ENCODE peak calls at places on chromosomes 11 and 22, in seven cellular contexts. One of them, this sample, is unnamed.
A peak's percentile ranks its signal among the peaks of the same experiment; 100 is the strongest.

GRCh38 chr11:86952933-86953637 is 2.1 kb downstream of the FZD4 start:
- DNase-seq in CD4-positive, alpha-beta memory T cell: no peak
- DNase-seq in Peyer's patch: no peak
- DNase-seq in heart left ventricle: no peak
- DNase-seq in bronchial epithelial cell: no peak
- DNase-seq in PC-3: no peak
- DNase-seq in kidney epithelial cell: no peak
- DNase-seq in this sample: no peak

GRCh38 chr11:5624489-5625278 is at the start of gene TRIM34:
- DNase-seq in CD4-positive, alpha-beta memory T cell: peak; percentile 71
- DNase-seq in Peyer's patch: peak; percentile 82
- DNase-seq in heart left ventricle: peak; percentile 36
- DNase-seq in bronchial epithelial cell: peak; percentile 73
- DNase-seq in PC-3: peak; percentile 70
- DNase-seq in kidney epithelial cell: peak; percentile 34
- DNase-seq in this sample: peak; percentile 20

GRCh38 chr11:65204646-65205601 is 23.2 kb downstream of the CAPN1 start:
- DNase-seq in CD4-positive, alpha-beta memory T cell: peak; percentile 54
- DNase-seq in Peyer's patch: peak; percentile 52
- DNase-seq in heart left ventricle: no peak
- DNase-seq in bronchial epithelial cell: no peak
- DNase-seq in PC-3: peak; percentile 59
- DNase-seq in kidney epithelial cell: no peak
- DNase-seq in this sample: no peak

GRCh38 chr11:126764221-126764620 is 236.3 kb downstream of the KIRREL3 start:
- DNase-seq in CD4-positive, alpha-beta memory T cell: no peak
- DNase-seq in Peyer's patch: no peak
- DNase-seq in heart left ventricle: no peak
- DNase-seq in bronchial epithelial cell: no peak
- DNase-seq in PC-3: no peak
- DNase-seq in kidney epithelial cell: no peak
- DNase-seq in this sample: no peak

GRCh38 chr11:64498151-64498550 is 92.9 kb upstream of the SLC22A12 start:
- DNase-seq in CD4-positive, alpha-beta memory T cell: no peak
- DNase-seq in Peyer's patch: no peak
- DNase-seq in heart left ventricle: no peak
- DNase-seq in bronchial epithelial cell: no peak
- DNase-seq in PC-3: no peak
- DNase-seq in kidney epithelial cell: no peak
- DNase-seq in this sample: no peak

GRCh38 chr11:82738116-82738515 is 4.5 kb upstream of the FAM181B start:
- DNase-seq in CD4-positive, alpha-beta memory T cell: no peak
- DNase-seq in Peyer's patch: no peak
- DNase-seq in heart left ventricle: no peak
- DNase-seq in bronchial epithelial cell: no peak
- DNase-seq in PC-3: no peak
- DNase-seq in kidney epithelial cell: no peak
- DNase-seq in this sample: no peak

GRCh38 chr11:100353083-100353482 is 334.0 kb upstream of the ARHGAP42 start:
- DNase-seq in CD4-positive, alpha-beta memory T cell: no peak
- DNase-seq in Peyer's patch: no peak
- DNase-seq in heart left ventricle: no peak
- DNase-seq in bronchial epithelial cell: peak; percentile 76
- DNase-seq in PC-3: peak; percentile 22
- DNase-seq in kidney epithelial cell: no peak
- DNase-seq in this sample: no peak

GRCh38 chr22:19410941-19411689 is 20.4 kb downstream of the HIRA start:
- DNase-seq in CD4-positive, alpha-beta memory T cell: no peak
- DNase-seq in Peyer's patch: no peak
- DNase-seq in heart left ventricle: peak; percentile 62
- DNase-seq in bronchial epithelial cell: no peak
- DNase-seq in PC-3: no peak
- DNase-seq in kidney epithelial cell: no peak
- DNase-seq in this sample: no peak

GRCh38 chr11:95024958-95025357 is at the start of gene KDM4E:
- DNase-seq in CD4-positive, alpha-beta memory T cell: no peak
- DNase-seq in Peyer's patch: no peak
- DNase-seq in heart left ventricle: no peak
- DNase-seq in bronchial epithelial cell: no peak
- DNase-seq in PC-3: no peak
- DNase-seq in kidney epithelial cell: no peak
- DNase-seq in this sample: no peak

GRCh38 chr11:57477507-57478189 is 17.3 kb downstream of the RTN4RL2 start:
- DNase-seq in CD4-positive, alpha-beta memory T cell: no peak
- DNase-seq in Peyer's patch: no peak
- DNase-seq in heart left ventricle: no peak
- DNase-seq in bronchial epithelial cell: no peak
- DNase-seq in PC-3: peak; percentile 61
- DNase-seq in kidney epithelial cell: no peak
- DNase-seq in this sample: no peak

GRCh38 chr22:26634189-26634588 is 12.4 kb downstream of the CRYBA4 start:
- DNase-seq in CD4-positive, alpha-beta memory T cell: no peak
- DNase-seq in Peyer's patch: no peak
- DNase-seq in heart left ventricle: no peak
- DNase-seq in bronchial epithelial cell: no peak
- DNase-seq in PC-3: no peak
- DNase-seq in kidney epithelial cell: no peak
- DNase-seq in this sample: no peak

GRCh38 chr22:30015846-30016245 is 64.4 kb upstream of the HORMAD2 start:
- DNase-seq in CD4-positive, alpha-beta memory T cell: no peak
- DNase-seq in Peyer's patch: no peak
- DNase-seq in heart left ventricle: no peak
- DNase-seq in bronchial epithelial cell: no peak
- DNase-seq in PC-3: peak; percentile 35
- DNase-seq in kidney epithelial cell: no peak
- DNase-seq in this sample: no peak

GRCh38 chr11:70456921-70457532 is 58.7 kb downstream of the CTTN start:
- DNase-seq in CD4-positive, alpha-beta memory T cell: no peak
- DNase-seq in Peyer's patch: no peak
- DNase-seq in heart left ventricle: no peak
- DNase-seq in bronchial epithelial cell: no peak
- DNase-seq in PC-3: peak; percentile 26
- DNase-seq in kidney epithelial cell: peak; percentile 25
- DNase-seq in this sample: no peak

GRCh38 chr11:65291613-65292012 is 23.1 kb upstream of the CDC42EP2 start:
- DNase-seq in CD4-positive, alpha-beta memory T cell: no peak
- DNase-seq in Peyer's patch: no peak
- DNase-seq in heart left ventricle: no peak
- DNase-seq in bronchial epithelial cell: peak; percentile 68
- DNase-seq in PC-3: peak; percentile 66
- DNase-seq in kidney epithelial cell: no peak
- DNase-seq in this sample: no peak

GRCh38 chr11:24637520-24637919 is 140.7 kb downstream of the LUZP2 start:
- DNase-seq in CD4-positive, alpha-beta memory T cell: no peak
- DNase-seq in Peyer's patch: no peak
- DNase-seq in heart left ventricle: no peak
- DNase-seq in bronchial epithelial cell: peak; percentile 44
- DNase-seq in PC-3: peak; percentile 40
- DNase-seq in kidney epithelial cell: no peak
- DNase-seq in this sample: no peak

GRCh38 chr11:7573558-7574296 is 59.9 kb downstream of the PPFIBP2 start:
- DNase-seq in CD4-positive, alpha-beta memory T cell: no peak
- DNase-seq in Peyer's patch: peak; percentile 82
- DNase-seq in heart left ventricle: no peak
- DNase-seq in bronchial epithelial cell: no peak
- DNase-seq in PC-3: no peak
- DNase-seq in kidney epithelial cell: no peak
- DNase-seq in this sample: no peak

GRCh38 chr11:126817523-126818450 is 182.8 kb downstream of the KIRREL3 start:
- DNase-seq in CD4-positive, alpha-beta memory T cell: no peak
- DNase-seq in Peyer's patch: no peak
- DNase-seq in heart left ventricle: no peak
- DNase-seq in bronchial epithelial cell: no peak
- DNase-seq in PC-3: no peak
- DNase-seq in kidney epithelial cell: no peak
- DNase-seq in this sample: no peak

GRCh38 chr11:73838443-73839122 is 38.1 kb downstream of the COA4 start:
- DNase-seq in CD4-positive, alpha-beta memory T cell: no peak
- DNase-seq in Peyer's patch: no peak
- DNase-seq in heart left ventricle: no peak
- DNase-seq in bronchial epithelial cell: no peak
- DNase-seq in PC-3: no peak
- DNase-seq in kidney epithelial cell: peak; percentile 23
- DNase-seq in this sample: no peak

GRCh38 chr22:36432592-36433317 is 45.0 kb upstream of the MYH9 start:
- DNase-seq in CD4-positive, alpha-beta memory T cell: no peak
- DNase-seq in Peyer's patch: no peak
- DNase-seq in heart left ventricle: no peak
- DNase-seq in bronchial epithelial cell: no peak
- DNase-seq in PC-3: no peak
- DNase-seq in kidney epithelial cell: no peak
- DNase-seq in this sample: no peak

GRCh38 chr11:19281555-19281954 is 40.8 kb upstream of the E2F8 start:
- DNase-seq in CD4-positive, alpha-beta memory T cell: no peak
- DNase-seq in Peyer's patch: no peak
- DNase-seq in heart left ventricle: no peak
- DNase-seq in bronchial epithelial cell: no peak
- DNase-seq in PC-3: no peak
- DNase-seq in kidney epithelial cell: no peak
- DNase-seq in this sample: no peak
- H3K4me3 ChIP-seq in CD4-positive, alpha-beta memory T cell: no peak overlapping the region
- H3K4me3 ChIP-seq in Peyer's patch: no peak overlapping the region
- H3K4me3 ChIP-seq in heart left ventricle: no peak overlapping the region
- H3K4me3 ChIP-seq in bronchial epithelial cell: no peak overlapping the region
- H3K4me3 ChIP-seq in PC-3: no peak overlapping the region
- H3K4me3 ChIP-seq in kidney epithelial cell: no peak overlapping the region
- H3K4me3 ChIP-seq in this sample: no peak overlapping the region

GRCh38 chr22:33242078-33242477 is 183.9 kb upstream of the SYN3 start:
- DNase-seq in CD4-positive, alpha-beta memory T cell: no peak
- DNase-seq in Peyer's patch: no peak
- DNase-seq in heart left ventricle: no peak
- DNase-seq in bronchial epithelial cell: peak; percentile 77
- DNase-seq in PC-3: no peak
- DNase-seq in kidney epithelial cell: no peak
- DNase-seq in this sample: no peak

DNA sequence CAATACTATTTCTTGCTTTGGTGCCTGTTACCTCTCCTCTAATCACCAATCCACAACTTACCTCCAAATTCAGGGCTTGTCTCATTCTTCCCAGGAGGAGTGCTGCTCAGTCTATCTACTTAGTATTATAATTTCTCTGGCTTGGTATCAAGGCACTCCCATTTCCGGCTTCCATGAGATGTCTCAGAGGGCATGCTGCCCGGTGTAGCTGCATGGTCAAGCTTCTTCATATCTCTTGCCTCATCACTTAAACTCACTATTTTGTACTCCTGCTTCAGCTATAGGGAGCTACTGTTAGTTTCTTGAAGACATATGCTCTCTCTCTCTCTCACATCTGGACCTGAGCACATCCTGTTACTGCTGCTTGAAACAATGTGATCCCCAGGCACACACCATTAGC is 182.7 kb upstream of the SYN3 start:
- DNase-seq in CD4-positive, alpha-beta memory T cell: no peak
- DNase-seq in Peyer's patch: no peak
- DNase-seq in heart left ventricle: no peak
- DNase-seq in bronchial epithelial cell: peak; percentile 12
- DNase-seq in PC-3: no peak
- DNase-seq in kidney epithelial cell: no peak
- DNase-seq in this sample: no peak
- H3K4me3 ChIP-seq in CD4-positive, alpha-beta memory T cell: no peak overlapping the region
- H3K4me3 ChIP-seq in Peyer's patch: no peak overlapping the region
- H3K4me3 ChIP-seq in heart left ventricle: no peak overlapping the region
- H3K4me3 ChIP-seq in bronchial epithelial cell: no peak overlapping the region
- H3K4me3 ChIP-seq in PC-3: no peak overlapping the region
- H3K4me3 ChIP-seq in kidney epithelial cell: no peak overlapping the region
- H3K4me3 ChIP-seq in this sample: no peak overlapping the region

DNA sequence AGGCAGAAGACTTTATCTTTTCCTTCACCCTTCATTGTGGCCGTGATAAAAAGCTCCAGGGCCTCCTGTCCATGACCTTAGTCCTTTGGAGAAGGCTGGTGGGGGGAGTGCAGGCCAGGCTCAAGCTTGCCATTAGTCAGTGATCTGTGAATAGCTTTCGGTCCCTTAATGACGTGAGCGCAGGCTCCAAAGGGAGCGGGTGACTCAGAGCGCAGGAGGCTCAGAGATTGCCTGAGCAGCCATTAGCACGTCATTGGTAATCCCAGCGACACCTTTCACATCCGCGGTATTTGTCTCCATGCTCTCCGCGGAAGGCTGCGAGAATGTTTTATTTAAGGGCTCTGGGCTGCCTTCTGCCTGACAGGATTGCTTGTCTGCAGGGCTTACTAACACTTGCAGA is 458.5 kb downstream of the METTL15 start:
- DNase-seq in CD4-positive, alpha-beta memory T cell: no peak
- DNase-seq in Peyer's patch: peak; percentile 65
- DNase-seq in heart left ventricle: peak; percentile 95
- DNase-seq in bronchial epithelial cell: peak; percentile 92
- DNase-seq in PC-3: no peak
- DNase-seq in kidney epithelial cell: peak; percentile 66
- DNase-seq in this sample: peak; percentile 6
- H3K4me3 ChIP-seq in CD4-positive, alpha-beta memory T cell: no peak overlapping the region
- H3K4me3 ChIP-seq in Peyer's patch: no peak overlapping the region
- H3K4me3 ChIP-seq in heart left ventricle: no peak overlapping the region
- H3K4me3 ChIP-seq in bronchial epithelial cell: peak overlapping the region; percentile 2
- H3K4me3 ChIP-seq in PC-3: no peak overlapping the region
- H3K4me3 ChIP-seq in kidney epithelial cell: peak overlapping the region; percentile 24
- H3K4me3 ChIP-seq in this sample: no peak overlapping the region

DNA sequence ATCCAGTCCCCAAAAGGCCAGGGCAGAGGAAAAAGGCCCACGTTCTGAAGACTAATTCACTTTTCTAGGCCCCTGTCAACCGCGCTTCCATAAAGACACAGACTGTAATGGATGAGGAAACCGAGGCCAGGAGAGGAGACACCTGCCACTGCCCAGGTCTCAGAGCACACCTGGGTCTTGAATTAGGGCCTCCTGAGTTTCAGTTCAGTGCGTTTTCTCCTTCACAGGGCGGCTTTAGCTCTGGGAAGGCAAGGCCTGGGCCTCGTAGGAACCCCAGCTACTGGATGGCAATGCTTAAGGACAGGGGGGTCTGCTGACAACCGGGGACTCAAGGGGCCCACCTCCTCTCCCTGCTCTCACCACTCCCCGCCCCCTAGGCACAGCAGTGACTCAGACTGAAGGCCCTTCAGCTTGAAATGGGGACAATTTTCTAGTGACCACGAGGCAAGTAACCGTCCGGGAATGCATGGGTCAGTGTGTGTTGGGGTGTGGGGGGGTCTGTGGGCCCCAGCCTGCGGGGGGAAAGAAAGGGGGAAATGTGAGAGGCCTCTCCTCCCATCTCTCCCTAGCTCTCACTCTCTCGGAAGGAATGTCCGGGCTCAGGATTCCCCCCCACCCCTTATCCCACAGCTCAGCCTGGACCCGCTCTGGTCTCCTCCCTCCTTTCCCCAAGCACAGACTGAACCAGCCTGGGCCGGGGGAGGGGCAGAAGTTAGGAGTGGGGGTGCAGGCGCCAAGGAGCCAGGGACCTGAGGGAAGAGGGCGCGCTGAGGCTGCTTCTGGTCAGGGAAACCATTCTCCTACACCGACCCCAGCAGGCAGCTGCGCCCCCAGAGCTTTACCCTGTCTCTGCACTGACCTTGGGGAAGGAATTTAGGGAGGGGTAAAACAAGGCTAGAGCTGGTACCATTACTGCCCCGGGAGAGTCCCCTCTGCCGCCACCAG is 17.2 kb downstream of the CREB3L1 start:
- DNase-seq in CD4-positive, alpha-beta memory T cell: no peak
- DNase-seq in Peyer's patch: no peak
- DNase-seq in heart left ventricle: peak; percentile 2
- DNase-seq in bronchial epithelial cell: no peak
- DNase-seq in PC-3: peak; percentile 58
- DNase-seq in kidney epithelial cell: no peak
- DNase-seq in this sample: no peak
- H3K4me3 ChIP-seq in CD4-positive, alpha-beta memory T cell: no peak overlapping the region
- H3K4me3 ChIP-seq in Peyer's patch: peak overlapping the region; percentile 46
- H3K4me3 ChIP-seq in heart left ventricle: peak overlapping the region; percentile 62
- H3K4me3 ChIP-seq in bronchial epithelial cell: no peak overlapping the region
- H3K4me3 ChIP-seq in PC-3: no peak overlapping the region
- H3K4me3 ChIP-seq in kidney epithelial cell: peak overlapping the region; percentile 46
- H3K4me3 ChIP-seq in this sample: peak overlapping the region; percentile 65

This sample was measured in gastrocnemius medialis.